ENCODE peak calls at places on chromosomes 16 and 17, in four cellular contexts. S is stimulated activated CD4-positive, alpha-beta T cell treated with anti-CD3 and anti-CD28 coated beads, Interleukin-1b, Interleukin-23, amount 100 ng/mL, for 1 hour; Z is GM13977; K is NCI-H2029. T is an unnamed sample.

GRCh38 chr17:7119314-7119713 is 4.7 kb upstream of the ASGR2 start:
- DNase-seq in S (no peak), Z (no peak), K (no peak), T (no peak)

GRCh38 chr17:78378225-78379133 is at the start of gene PGS1:
- DNase-seq in S (peak), Z (peak), K (peak), T (peak)

GRCh38 chr16:50469744-50470301 is 78.4 kb upstream of the NKD1 start:
- DNase-seq in S (no peak), Z (no peak), K (no peak), T (no peak)

GRCh38 chr17:8914554-8914953 is 47.1 kb upstream of the PIK3R6 start:
- DNase-seq in S (no peak), Z (no peak), K (no peak), T (no peak)

GRCh38 chr17:20196314-20196713 is 187.2 kb downstream of the SPECC1 start:
- DNase-seq in S (no peak), Z (no peak), K (no peak), T (no peak)

GRCh38 chr17:19409066-19409465 is 2.0 kb upstream of the RNF112 start:
- DNase-seq in S (no peak), Z (no peak), K (no peak), T (no peak)

GRCh38 chr17:27376637-27377547 is 79.4 kb upstream of the KSR1 start:
- DNase-seq in S (no peak), Z (no peak), K (no peak), T (no peak)

GRCh38 chr16:19840524-19841110 is 44.0 kb downstream of the GPRC5B start:
- DNase-seq in S (no peak), Z (no peak), K (peak), T (no peak)

GRCh38 chr16:1263591-1264216 is 7.8 kb downstream of the TPSD1 start:
- DNase-seq in S (no peak), Z (no peak), K (no peak), T (no peak)

GRCh38 chr17:67532326-67532871 is 155.3 kb downstream of the PITPNC1 start:
- DNase-seq in S (no peak), Z (no peak), K (peak), T (no peak)